ENCODE peak calls at places on chromosome 11, in nine cellular contexts. W, U, N, Q, C, A, E, O and Z are unnamed samples.

GRCh38 chr11:70759846-70760245 is 361.5 kb downstream of the CTTN start:
- DNase-seq in A (no peak), W (no peak), C (no peak), N (no peak), U (no peak), Q (no peak), O (no peak), E (no peak), Z (no peak)

GRCh38 chr11:123718075-123718868 is 23.2 kb downstream of the ZNF202 start:
- DNase-seq in U (no peak), N (no peak), A (no peak), Q (no peak), C (no peak), W (peak), E (no peak), O (no peak), Z (no peak)

GRCh38 chr11:117519170-117519569 is 191.5 kb downstream of the CEP164 start:
- DNase-seq in W (no peak), U (no peak), E (no peak), N (no peak), Q (no peak), C (no peak), A (no peak), O (no peak), Z (no peak)

GRCh38 chr11:26930518-26931247 is 63.2 kb upstream of the FIBIN start:
- DNase-seq in N (no peak), E (peak), U (no peak), W (no peak), Q (no peak), C (no peak), A (no peak), O (no peak), Z (no peak)

GRCh38 chr11:46617451-46618314 is at the start of gene ATG13:
- DNase-seq in U (peak), C (peak), Q (peak), O (peak), N (peak), W (no peak), A (peak), E (peak), Z (peak)

GRCh38 chr11:12186683-12187082 is 76.3 kb downstream of the MICAL2 start:
- DNase-seq in Q (no peak), N (no peak), C (no peak), A (no peak), O (no peak), E (no peak), U (no peak), W (no peak), Z (no peak)

GRCh38 chr11:44566952-44567875 is 1.8 kb downstream of the CD82 start:
- DNase-seq in C (no peak), N (no peak), W (no peak), U (no peak), E (no peak), A (no peak), Q (no peak), O (no peak), Z (no peak)

GRCh38 chr11:110446594-110446993 is 16.8 kb downstream of the FDX1 start:
- DNase-seq in W (no peak), Q (no peak), C (no peak), E (no peak), U (no peak), N (no peak), O (no peak), A (no peak), Z (no peak)

GRCh38 chr11:36123353-36124220 is 165.6 kb downstream of the COMMD9 start:
- DNase-seq in C (no peak), N (no peak), E (no peak), O (peak), Q (no peak), A (no peak), W (no peak), U (no peak), Z (no peak)

GRCh38 chr11:62201376-62201775 is 7.1 kb upstream of the SCGB2A1 start:
- DNase-seq in C (no peak), O (no peak), A (no peak), Q (no peak), U (no peak), W (peak), E (no peak), N (no peak), Z (no peak)

GRCh38 chr11:14015711-14016110 is 53.2 kb downstream of the SPON1 start:
- DNase-seq in W (no peak), Q (no peak), C (no peak), U (no peak), A (peak), O (no peak), E (peak), N (no peak), Z (no peak)

GRCh38 chr11:47668665-47669064 is 26.3 kb upstream of the MTCH2 start:
- DNase-seq in A (no peak), O (no peak), U (no peak), N (no peak), W (no peak), Q (no peak), E (no peak), C (no peak), Z (no peak)

GRCh38 chr11:64356498-64357411 is 2.2 kb upstream of the RPS6KA4 start:
- DNase-seq in O (no peak), U (no peak), A (no peak), E (no peak), Q (no peak), W (no peak), N (no peak), C (no peak), Z (peak)

GRCh38 chr11:2975594-2975993 is 16.5 kb downstream of the NAP1L4 start:
- DNase-seq in E (peak), N (no peak), U (peak), W (no peak), A (no peak), Q (peak), C (no peak), O (no peak), Z (no peak)

GRCh38 chr11:83521647-83522596 is 235.8 kb upstream of the CCDC90B start:
- DNase-seq in A (no peak), U (no peak), C (no peak), W (no peak), E (peak), O (no peak), N (no peak), Q (no peak), Z (no peak)

GRCh38 chr11:61392991-61393595 is 706 bp downstream of the TMEM216 start:
- DNase-seq in N (no peak), Q (peak), E (peak), O (no peak), A (peak), U (no peak), C (no peak), W (no peak), Z (no peak)

GRCh38 chr11:34316347-34317037 is 41.3 kb downstream of the ABTB2 start:
- DNase-seq in Q (no peak), O (peak), W (no peak), N (no peak), U (no peak), E (peak), C (no peak), A (no peak), Z (no peak)

GRCh38 chr11:82701847-82702520 is 31.7 kb downstream of the FAM181B start:
- DNase-seq in A (peak), E (peak), U (no peak), C (peak), W (no peak), Q (no peak), O (no peak), N (no peak), Z (peak)

GRCh38 chr11:119759324-119759723 is 30.3 kb upstream of the NECTIN1 start:
- DNase-seq in O (no peak), Q (no peak), E (peak), N (no peak), C (no peak), A (no peak), U (no peak), W (no peak), Z (no peak)

GRCh38 chr11:74673956-74674355 is 57.3 kb downstream of the CHRDL2 start:
- DNase-seq in O (no peak), U (no peak), C (no peak), N (no peak), A (peak), E (no peak), W (no peak), Q (no peak), Z (no peak)

GRCh38 chr11:30422828-30423648 is 100.1 kb downstream of the ARL14EP start:
- DNase-seq in Q (no peak), N (no peak), E (no peak), A (no peak), C (peak), U (no peak), W (no peak), O (no peak), Z (no peak)

GRCh38 chr11:11426226-11426915 is 73.3 kb upstream of the CSNK2A3 start:
- DNase-seq in W (no peak), Q (no peak), E (no peak), O (no peak), N (no peak), C (no peak), U (no peak), A (no peak), Z (no peak)

GRCh38 chr11:43576834-43577521 is 103.6 kb upstream of the HSD17B12 start:
- DNase-seq in Q (peak), W (no peak), C (no peak), N (no peak), O (peak), E (peak), A (peak), U (no peak), Z (no peak)

GRCh38 chr11:13595166-13595565 is 73.3 kb upstream of the FAR1 start:
- DNase-seq in Q (no peak), A (no peak), E (peak), C (no peak), O (no peak), N (no peak), U (no peak), W (no peak), Z (no peak)

GRCh38 chr11:12397953-12398352 is 20.6 kb downstream of the PARVA start:
- DNase-seq in A (peak), N (peak), E (peak), Q (no peak), O (peak), U (no peak), C (peak), W (no peak), Z (no peak)

GRCh38 chr11:29063630-29064361 is 953.0 kb downstream of the KCNA4 start:
- DNase-seq in A (no peak), O (no peak), C (no peak), Q (no peak), W (no peak), E (peak), N (no peak), U (no peak), Z (no peak)

GRCh38 chr11:130032931-130033330 is 30.3 kb upstream of the PRDM10 start:
- DNase-seq in Q (no peak), W (no peak), C (no peak), A (no peak), U (no peak), O (no peak), E (no peak), N (no peak), Z (no peak)

GRCh38 chr11:117882539-117882938 is 6.1 kb upstream of the FXYD6 start:
- DNase-seq in A (peak), O (no peak), U (no peak), W (no peak), N (no peak), E (no peak), C (no peak), Q (no peak), Z (no peak)

GRCh38 chr11:83222499-83222898 is 29.0 kb downstream of the ANKRD42 start:
- DNase-seq in C (no peak), E (peak), Q (no peak), O (no peak), U (no peak), A (no peak), N (no peak), W (peak), Z (no peak)

GRCh38 chr11:76077575-76078150 is 128.6 kb downstream of the WNT11 start:
- DNase-seq in W (no peak), E (peak), O (no peak), N (no peak), C (no peak), A (no peak), U (no peak), Q (no peak), Z (no peak)

GRCh38 chr11:104319396-104319795 is 155.4 kb upstream of the PDGFD start:
- DNase-seq in U (no peak), Q (no peak), E (no peak), N (no peak), O (no peak), C (no peak), W (no peak), A (no peak), Z (no peak)

GRCh38 chr11:34667810-34668582 is 47.1 kb downstream of the EHF start:
- DNase-seq in E (no peak), O (no peak), Q (no peak), A (no peak), U (no peak), C (no peak), N (no peak), W (no peak), Z (no peak)

GRCh38 chr11:114439229-114440120 is at the start of gene REXO2:
- DNase-seq in W (peak), A (peak), N (peak), U (peak), Q (peak), E (peak), C (peak), O (peak), Z (peak)
- H3K27ac ChIP-seq in W (peak), A (peak), N (peak), U (peak), Q (peak), E (peak), C (peak), O (peak), Z (peak)

GRCh38 chr11:6598555-6598954 is 4.9 kb downstream of the RRP8 start:
- DNase-seq in Q (no peak), U (no peak), W (no peak), N (no peak), C (no peak), E (no peak), O (no peak), A (no peak), Z (no peak)

GRCh38 chr11:6599449-6599848 is 4.0 kb downstream of the RRP8 start:
- DNase-seq in E (no peak), W (no peak), C (no peak), A (no peak), Q (no peak), N (no peak), U (no peak), O (no peak), Z (no peak)

GRCh38 chr11:6594142-6594768 is 9.2 kb downstream of the RRP8 start:
- DNase-seq in E (no peak), C (no peak), N (no peak), O (no peak), W (no peak), U (no peak), Q (no peak), A (no peak), Z (no peak)

GRCh38 chr11:6599884-6600390 is 3.5 kb downstream of the RRP8 start:
- DNase-seq in Q (no peak), A (peak), N (no peak), W (no peak), C (no peak), O (no peak), E (no peak), U (no peak), Z (no peak)

GRCh38 chr11:6596237-6596877 is 7.1 kb downstream of the RRP8 start:
- DNase-seq in W (no peak), U (no peak), Q (no peak), A (no peak), N (no peak), C (no peak), O (no peak), E (no peak), Z (no peak)
- H3K27ac ChIP-seq in W (no peak), U (no peak), Q (no peak), A (no peak), N (no peak), C (peak), O (no peak), E (no peak), Z (no peak)

GRCh38 chr11:126348806-126349582 is 6.5 kb upstream of the ST3GAL4 start:
- DNase-seq in O (peak), A (no peak), W (no peak), C (no peak), N (no peak), U (no peak), E (peak), Q (no peak), Z (no peak)
- H3K27ac ChIP-seq in O (peak), A (peak), W (no peak), C (peak), N (no peak), U (no peak), E (no peak), Q (no peak), Z (peak)

GRCh38 chr11:72641522-72641899 is 32.7 kb downstream of the PDE2A start:
- DNase-seq in Q (no peak), C (no peak), O (no peak), E (no peak), N (no peak), W (no peak), U (no peak), A (no peak), Z (no peak)
- H3K27ac ChIP-seq in Q (no peak), C (peak), O (no peak), E (no peak), N (no peak), W (no peak), U (no peak), A (peak), Z (no peak)

GRCh38 chr11:67051945-67052488 is 4.6 kb upstream of the RHOD start:
- DNase-seq in Q (no peak), W (no peak), N (no peak), C (no peak), A (no peak), E (no peak), U (no peak), O (no peak), Z (no peak)

GRCh38 chr11:67054851-67055523 is 1.7 kb upstream of the RHOD start:
- DNase-seq in C (peak), A (peak), N (peak), Q (no peak), O (peak), E (peak), U (no peak), W (peak), Z (no peak)

GRCh38 chr11:67053896-67054850 is 2.5 kb upstream of the RHOD start:
- DNase-seq in W (no peak), N (no peak), U (no peak), Q (no peak), C (peak), O (peak), E (peak), A (peak), Z (peak)

GRCh38 chr11:67051494-67051893 is 5.2 kb upstream of the RHOD start:
- DNase-seq in O (no peak), A (no peak), N (no peak), C (no peak), Q (no peak), E (no peak), W (no peak), U (no peak), Z (no peak)

GRCh38 chr11:67052891-67053290 is 3.8 kb upstream of the RHOD start:
- DNase-seq in O (no peak), W (no peak), U (no peak), N (no peak), E (no peak), Q (no peak), A (no peak), C (no peak), Z (no peak)
- H3K27ac ChIP-seq in O (no peak), W (no peak), U (no peak), N (no peak), E (no peak), Q (no peak), A (no peak), C (no peak), Z (no peak)

GRCh38 chr11:108220721-108221346 is 1.6 kb downstream of the NPAT start:
- DNase-seq in Q (no peak), N (no peak), E (no peak), A (no peak), U (no peak), C (no peak), O (no peak), W (no peak), Z (no peak)
- H3K27ac ChIP-seq in Q (peak), N (peak), E (peak), A (peak), U (peak), C (peak), O (no peak), W (peak), Z (peak)

GRCh38 chr11:94271885-94272372 is 32.5 kb upstream of the IZUMO1R start:
- DNase-seq in E (no peak), C (no peak), O (no peak), W (peak), Q (no peak), U (no peak), A (no peak), N (peak), Z (no peak)
- H3K27ac ChIP-seq in E (no peak), C (no peak), O (no peak), W (no peak), Q (no peak), U (no peak), A (no peak), N (peak), Z (no peak)

DNA sequence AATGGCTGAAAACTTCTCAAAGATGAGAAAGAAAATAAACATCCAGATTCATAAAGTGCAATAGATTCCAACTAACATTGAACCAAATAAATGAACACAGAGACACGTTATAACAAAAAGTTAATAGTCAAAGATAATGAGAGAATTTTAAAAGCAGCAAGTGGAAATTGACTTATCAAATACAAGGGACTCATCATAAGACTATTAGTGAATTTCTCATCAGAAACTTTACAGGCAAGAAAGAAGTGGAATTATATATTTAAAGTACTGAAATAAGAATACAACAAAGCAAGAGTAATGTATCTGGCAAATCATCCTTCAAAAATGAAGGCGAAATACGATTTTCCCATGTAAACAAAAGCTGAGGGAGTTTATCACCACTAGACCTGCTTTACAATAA is 852.7 kb downstream of the LRRC4C start:
- DNase-seq in O (no peak), A (no peak), C (no peak), U (no peak), N (no peak), W (no peak), Q (no peak), E (no peak), Z (no peak)
- H3K27ac ChIP-seq in O (no peak), A (no peak), C (no peak), U (no peak), N (no peak), W (no peak), Q (no peak), E (no peak), Z (no peak)

GRCh38 chr11:124898711-124899110 is 1.0 kb upstream of the ROBO4 start:
- DNase-seq in O (peak), C (no peak), Q (no peak), N (peak), W (no peak), E (no peak), U (no peak), A (peak), Z (no peak)
- H3K27ac ChIP-seq in O (peak), C (peak), Q (no peak), N (peak), W (peak), E (peak), U (no peak), A (peak), Z (no peak)

GRCh38 chr11:112563808-112564207 is 303.1 kb upstream of the PLET1 start:
- DNase-seq in E (no peak), Q (no peak), N (no peak), U (no peak), O (no peak), C (no peak), A (no peak), W (no peak), Z (no peak)

GRCh38 chr11:112554586-112554985 is 293.9 kb upstream of the PLET1 start:
- DNase-seq in C (no peak), O (no peak), W (no peak), N (no peak), U (no peak), E (no peak), Q (no peak), A (no peak), Z (no peak)

GRCh38 chr11:112553340-112553739 is 292.7 kb upstream of the PLET1 start:
- DNase-seq in O (no peak), U (no peak), Q (no peak), E (no peak), A (no peak), C (no peak), W (no peak), N (no peak), Z (no peak)

GRCh38 chr11:112555491-112556364 is 295.1 kb upstream of the PLET1 start:
- DNase-seq in N (no peak), E (peak), A (peak), U (peak), O (peak), C (peak), Q (peak), W (no peak), Z (peak)

DNA sequence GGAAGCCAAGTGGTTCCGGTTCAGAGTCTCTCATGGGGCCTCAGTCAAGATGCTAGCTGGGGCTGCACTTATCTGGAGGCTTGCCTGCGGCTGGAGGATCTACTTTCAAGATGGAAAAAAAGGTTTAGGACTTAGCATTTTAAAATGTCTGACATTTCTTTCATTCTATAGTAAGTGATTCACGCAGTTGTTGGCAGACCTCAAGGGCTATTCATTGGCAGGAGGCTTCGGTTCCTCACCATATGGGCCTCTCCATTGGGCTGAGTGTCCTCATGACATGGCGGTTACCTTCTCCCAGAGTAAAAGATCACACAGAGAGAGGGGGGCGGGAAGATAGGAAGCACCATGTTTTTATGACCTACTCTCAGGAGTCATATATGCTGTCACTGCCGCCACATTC is 298.0 kb upstream of the PLET1 start:
- DNase-seq in N (no peak), U (no peak), O (no peak), A (no peak), C (no peak), E (peak), Q (no peak), W (no peak), Z (no peak)
- H3K27ac ChIP-seq in N (no peak), U (no peak), O (no peak), A (no peak), C (no peak), E (no peak), Q (no peak), W (no peak), Z (no peak)